ENCODE peak calls at places on chromosomes 2 and 18, in ten cellular contexts. H, Q, U, Z, A, N, W, R, O and M are unnamed samples.
A peak's percentile ranks its signal among the peaks of the same experiment; 100 is the strongest.

GRCh38 chr2:42935692-42936631 is 143.6 kb upstream of the HAAO start:
- DNase-seq in H (no peak), Q (no peak), U (no peak), Z (no peak), A (no peak), N (no peak), W (peak; percentile 38), R (no peak), O (no peak), M (no peak)

GRCh38 chr2:84878459-84878858 is 2.4 kb downstream of the TRABD2A start:
- DNase-seq in H (no peak), Q (no peak), U (no peak), Z (no peak), A (no peak), N (peak; percentile 41), W (no peak), R (no peak), O (peak; percentile 21), M (no peak)

GRCh38 chr2:36960005-36960675 is 6.2 kb downstream of the STRN start:
- DNase-seq in H (no peak), Q (no peak), U (no peak), Z (no peak), A (no peak), N (no peak), W (no peak), R (no peak), O (no peak), M (no peak)

GRCh38 chr2:102439065-102439695 is 16.2 kb downstream of the IL18RAP start:
- DNase-seq in H (peak; percentile 82), Q (no peak), U (no peak), Z (no peak), A (no peak), N (no peak), W (no peak), R (no peak), O (no peak), M (peak; percentile 14)

GRCh38 chr2:44930274-44930826 is 11.2 kb upstream of the SIX3 start:
- DNase-seq in H (no peak), Q (no peak), U (no peak), Z (no peak), A (no peak), N (no peak), W (peak; percentile 51), R (no peak), O (no peak), M (no peak)

GRCh38 chr2:224410946-224411561 is 9.1 kb upstream of the FAM124B start:
- DNase-seq in H (peak; percentile 57), Q (no peak), U (no peak), Z (no peak), A (no peak), N (no peak), W (no peak), R (no peak), O (no peak), M (no peak)

GRCh38 chr2:146413086-146413610 is 1431.7 kb upstream of the ACVR2A start:
- DNase-seq in H (no peak), Q (no peak), U (no peak), Z (no peak), A (no peak), N (no peak), W (no peak), R (no peak), O (no peak), M (no peak)

GRCh38 chr2:127122351-127123027 is 15.5 kb upstream of the BIN1 start:
- DNase-seq in H (no peak), Q (no peak), U (no peak), Z (no peak), A (no peak), N (peak; percentile 14), W (no peak), R (no peak), O (no peak), M (no peak)

GRCh38 chr2:33123216-33123615 is 176.5 kb downstream of the LTBP1 start:
- DNase-seq in H (peak; percentile 67), Q (no peak), U (no peak), Z (no peak), A (no peak), N (no peak), W (no peak), R (no peak), O (no peak), M (no peak)

GRCh38 chr2:12175323-12175722 is 428.9 kb downstream of the LPIN1 start:
- DNase-seq in H (no peak), Q (no peak), U (no peak), Z (no peak), A (no peak), N (no peak), W (no peak), R (no peak), O (no peak), M (no peak)

GRCh38 chr2:12177995-12178760 is 431.7 kb downstream of the LPIN1 start:
- DNase-seq in H (no peak), Q (no peak), U (no peak), Z (no peak), A (no peak), N (no peak), W (no peak), R (no peak), O (no peak), M (no peak)

GRCh38 chr2:12180046-12180445 is 433.6 kb downstream of the LPIN1 start:
- DNase-seq in H (no peak), Q (no peak), U (no peak), Z (no peak), A (no peak), N (no peak), W (no peak), R (no peak), O (no peak), M (no peak)

GRCh38 chr2:12176621-12177020 is 430.2 kb downstream of the LPIN1 start:
- DNase-seq in H (no peak), Q (no peak), U (no peak), Z (no peak), A (no peak), N (no peak), W (no peak), R (no peak), O (no peak), M (no peak)

DNA sequence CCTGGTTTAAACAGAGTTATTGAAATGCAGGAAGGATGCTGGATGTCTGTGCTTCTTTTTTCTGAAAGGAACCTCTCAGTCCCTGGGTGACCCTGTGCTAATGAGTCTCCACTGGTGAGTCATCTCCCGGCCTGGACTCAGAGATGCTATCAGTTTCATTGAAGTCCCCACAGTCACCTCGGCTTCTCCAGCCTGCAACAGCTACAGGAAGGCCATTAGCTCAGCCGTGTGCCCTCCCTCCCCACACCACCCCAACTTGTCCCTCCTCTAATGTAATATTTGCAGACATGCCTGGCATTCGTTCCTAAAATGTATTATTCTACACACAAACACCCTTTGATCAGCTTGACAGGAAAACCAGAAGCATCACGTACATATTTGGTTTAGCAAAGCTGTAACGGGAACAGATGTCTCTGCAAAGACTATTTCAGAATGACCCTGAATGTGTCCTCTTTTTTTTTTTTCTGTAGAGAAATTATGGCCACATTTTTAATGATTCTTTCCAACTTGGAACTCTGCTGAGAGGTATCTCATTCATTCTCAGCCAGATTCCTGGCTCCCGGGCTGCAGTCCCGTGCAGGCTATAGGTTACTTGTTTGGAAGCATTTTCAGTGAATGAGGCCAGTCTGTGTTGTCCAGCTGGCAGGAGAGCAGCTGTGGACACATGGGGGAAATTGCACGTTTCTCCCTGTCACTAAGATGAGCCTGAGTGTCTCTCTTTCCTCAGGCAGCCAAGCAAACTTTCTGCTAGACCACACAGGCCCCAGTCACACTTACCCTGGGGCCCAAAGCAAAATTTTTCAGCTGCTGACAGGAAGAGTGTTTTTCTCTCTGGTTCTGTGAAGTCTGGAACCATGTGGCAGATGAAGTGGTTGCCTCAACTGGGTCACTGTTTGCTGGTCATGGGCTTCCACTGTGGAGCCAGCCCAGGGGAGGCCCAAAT is 430.9 kb downstream of the LPIN1 start:
- DNase-seq in H (peak; percentile 82), Q (peak; percentile 16), U (no peak), Z (peak; percentile 9), A (peak; percentile 48), N (peak; percentile 27), W (no peak), R (no peak), O (peak; percentile 87), M (peak; percentile 68)
- H3K4me3 ChIP-seq in H (no peak overlapping the region), Q (no peak overlapping the region), U (no peak overlapping the region), Z (no peak overlapping the region), A (no peak overlapping the region), N (no peak overlapping the region), W (no peak overlapping the region), R (no peak overlapping the region), O (no peak overlapping the region), M (no peak overlapping the region)

GRCh38 chr2:215207041-215207440 is 68.6 kb upstream of the ABCA12 start:
- DNase-seq in H (no peak), Q (no peak), U (no peak), Z (no peak), A (no peak), N (no peak), W (no peak), R (no peak), O (no peak), M (no peak)
- H3K9me3 ChIP-seq in H (no peaks in the 10 kb centered on the region), Q (no peaks in the 10 kb centered on the region), U (no peaks in the 10 kb centered on the region), Z (peaks cover 3% of the 10 kb centered on the region), A (peaks cover 7% of the 10 kb centered on the region), N (no peaks in the 10 kb centered on the region), W (peaks cover 5% of the 10 kb centered on the region), R (no peaks in the 10 kb centered on the region), O (no peaks in the 10 kb centered on the region), M (no peaks in the 10 kb centered on the region)

GRCh38 chr2:181955010-181955409 is 30.6 kb upstream of the PPP1R1C start:
- DNase-seq in H (peak; percentile 77), Q (no peak), U (no peak), Z (no peak), A (peak; percentile 32), N (no peak), W (no peak), R (no peak), O (no peak), M (peak; percentile 34)

GRCh38 chr2:181954538-181954883 is 31.1 kb upstream of the PPP1R1C start:
- DNase-seq in H (no peak), Q (no peak), U (no peak), Z (no peak), A (no peak), N (no peak), W (no peak), R (no peak), O (no peak), M (peak; percentile 25)

GRCh38 chr2:181957668-181958067 is 28.0 kb upstream of the PPP1R1C start:
- DNase-seq in H (peak; percentile 71), Q (no peak), U (no peak), Z (no peak), A (no peak), N (no peak), W (no peak), R (no peak), O (no peak), M (no peak)

GRCh38 chr2:181952413-181953226 is 33.0 kb upstream of the PPP1R1C start:
- DNase-seq in H (no peak), Q (no peak), U (no peak), Z (no peak), A (no peak), N (no peak), W (no peak), R (no peak), O (no peak), M (no peak)

GRCh38 chr2:181953773-181954537 is 31.7 kb upstream of the PPP1R1C start:
- DNase-seq in H (peak; percentile 66), Q (peak; percentile 68), U (peak; percentile 25), Z (peak; percentile 55), A (peak; percentile 42), N (peak; percentile 83), W (no peak), R (peak; percentile 67), O (no peak), M (peak; percentile 19)
- H3K4me3 ChIP-seq in H (no peak overlapping the region), Q (no peak overlapping the region), U (peak overlapping the region; percentile 37), Z (peak overlapping the region; percentile 46), A (peak overlapping the region; percentile 42), N (no peak overlapping the region), W (peak overlapping the region; percentile 40), R (no peak overlapping the region), O (no peak overlapping the region), M (no peak overlapping the region)

GRCh38 chr18:14104906-14105748 is 27.1 kb downstream of the ZNF519 start:
- DNase-seq in H (peak; percentile 11), Q (no peak), U (no peak), Z (no peak), A (no peak), N (no peak), W (no peak), R (no peak), O (no peak), M (no peak)
- H3K9me3 ChIP-seq in H (no peaks in the 10 kb centered on the region), Q (no peaks in the 10 kb centered on the region), U (peaks cover 40% of the 10 kb centered on the region), Z (peaks cover 42% of the 10 kb centered on the region), A (peaks cover 54% of the 10 kb centered on the region), N (no peaks in the 10 kb centered on the region), W (peaks cover 5% of the 10 kb centered on the region), R (peaks cover 15% of the 10 kb centered on the region), O (peaks cover 9% of the 10 kb centered on the region), M (peaks cover 3% of the 10 kb centered on the region)